ENCODE peak calls at places on chromosomes 4 and X, in ten cellular contexts. V, P, O, A, M, D, J, R, T and K are unnamed samples.

GRCh38 chrX:70264784-70265183 is 3.4 kb upstream of the ARR3 start:
- DNase-seq in V (no peak), J (no peak), M (no peak), A (no peak), P (no peak), R (no peak), T (no peak), D (no peak), O (no peak), K (no peak)

GRCh38 chr4:147340547-147341225 is 140.2 kb upstream of the EDNRA start:
- DNase-seq in P (no peak), T (peak), A (no peak), O (no peak), M (no peak), R (no peak), J (peak), D (no peak), V (no peak), K (no peak)

GRCh38 chr4:155796031-155796430 is 37.2 kb downstream of the GUCY1B1 start:
- DNase-seq in M (no peak), D (no peak), T (no peak), P (peak), R (peak), J (peak), V (no peak), A (no peak), O (no peak), K (no peak)

GRCh38 chr4:103075435-103075893 is 1.1 kb downstream of the SLC9B2 start:
- DNase-seq in V (no peak), R (no peak), O (no peak), J (peak), M (no peak), D (no peak), T (no peak), P (peak), A (no peak), K (no peak)

GRCh38 chr4:15963001-15963451 is at the start of gene FGFBP2:
- DNase-seq in O (no peak), V (no peak), J (peak), M (peak), P (peak), T (no peak), A (peak), D (no peak), R (peak), K (no peak)

GRCh38 chrX:78708171-78708570 is 39.3 kb upstream of the LPAR4 start:
- DNase-seq in R (peak), J (peak), D (no peak), M (no peak), P (peak), V (no peak), O (no peak), T (peak), A (peak), K (no peak)

GRCh38 chr4:176320976-176321361 is 1.2 kb downstream of the SPCS3 start:
- DNase-seq in O (no peak), D (no peak), P (no peak), A (no peak), M (no peak), J (no peak), T (no peak), R (no peak), V (no peak), K (no peak)

GRCh38 chrX:5449323-5449722 is 779.3 kb downstream of the NLGN4X start:
- DNase-seq in A (no peak), V (no peak), D (no peak), T (no peak), J (no peak), P (no peak), R (no peak), O (no peak), M (no peak), K (no peak)

GRCh38 chr4:31104033-31104432 is 383.9 kb downstream of the PCDH7 start:
- DNase-seq in O (no peak), R (no peak), M (no peak), A (no peak), J (no peak), T (no peak), P (no peak), D (no peak), V (no peak), K (no peak)

GRCh38 chr4:145984563-145984962 is 45.9 kb upstream of the ZNF827 start:
- DNase-seq in M (no peak), A (no peak), D (no peak), J (no peak), V (no peak), O (no peak), R (no peak), P (no peak), T (no peak), K (no peak)

GRCh38 chrX:153623310-153624029 is 23.5 kb upstream of the DUSP9 start:
- DNase-seq in D (no peak), V (peak), R (no peak), P (no peak), O (no peak), T (no peak), M (no peak), J (no peak), A (no peak), K (no peak)

GRCh38 chrX:71671043-71671829 is 3.9 kb downstream of the LOC101059915 start:
- DNase-seq in D (no peak), A (no peak), J (peak), T (no peak), V (no peak), M (no peak), R (no peak), P (peak), O (peak), K (no peak)

GRCh38 chr4:145531193-145531592 is 49.5 kb downstream of the SMAD1 start:
- DNase-seq in M (no peak), A (no peak), D (no peak), P (no peak), T (no peak), V (peak), O (no peak), R (no peak), J (peak), K (no peak)

GRCh38 chr4:25953740-25954139 is 39.7 kb downstream of the SMIM20 start:
- DNase-seq in R (no peak), A (no peak), J (no peak), D (no peak), M (no peak), O (no peak), V (no peak), P (peak), T (no peak), K (no peak)

GRCh38 chrX:55488268-55488558 is 1.4 kb downstream of the USP51 start:
- DNase-seq in O (no peak), T (no peak), A (no peak), M (no peak), V (no peak), D (no peak), J (peak), R (no peak), P (no peak), K (no peak)

GRCh38 chr4:107856901-107857300 is 32.2 kb downstream of the SGMS2 start:
- DNase-seq in M (no peak), P (no peak), J (no peak), A (no peak), O (no peak), V (no peak), T (no peak), D (no peak), R (no peak), K (no peak)

GRCh38 chr4:2365913-2366210 is 52.6 kb downstream of the ZFYVE28 start:
- DNase-seq in R (no peak), D (no peak), O (peak), V (no peak), T (no peak), M (no peak), J (no peak), P (no peak), A (no peak), K (no peak)

GRCh38 chrX:115988825-115989224 is 181.7 kb upstream of the AGTR2 start:
- DNase-seq in D (no peak), R (no peak), T (no peak), J (peak), V (no peak), O (no peak), P (no peak), A (no peak), M (no peak), K (no peak)

GRCh38 chrX:82541822-82542221 is 966.3 kb upstream of the POU3F4 start:
- DNase-seq in D (no peak), A (no peak), V (no peak), R (no peak), M (no peak), O (no peak), J (no peak), P (no peak), T (no peak), K (no peak)

GRCh38 chr4:140637836-140638235 is 69.1 kb upstream of the UCP1 start:
- DNase-seq in D (no peak), M (no peak), J (peak), V (no peak), O (no peak), A (no peak), P (peak), T (no peak), R (peak), K (no peak)

GRCh38 chr4:53928825-53929224 is 135.6 kb downstream of the CHIC2 start:
- DNase-seq in O (no peak), V (no peak), R (no peak), P (no peak), T (no peak), M (no peak), J (no peak), A (no peak), D (no peak), K (no peak)

GRCh38 chr4:105988671-105989070 is 93.4 kb downstream of the NPNT start:
- DNase-seq in O (no peak), D (no peak), A (no peak), J (no peak), R (no peak), P (no peak), M (no peak), V (no peak), T (no peak), K (no peak)

GRCh38 chr4:19473569-19473968 is 778.1 kb upstream of the SLIT2 start:
- DNase-seq in V (no peak), A (no peak), O (no peak), R (no peak), P (no peak), T (no peak), M (no peak), D (no peak), J (no peak), K (no peak)

GRCh38 chr4:46390353-46391058 is 578 bp upstream of the GABRA2 start:
- DNase-seq in D (no peak), T (no peak), A (no peak), R (no peak), P (no peak), M (no peak), O (no peak), J (no peak), V (no peak), K (no peak)

GRCh38 chrX:108090474-108091265 is 672 bp downstream of the PSMD10 start:
- DNase-seq in T (no peak), A (no peak), J (peak), O (no peak), D (no peak), V (no peak), P (peak), R (peak), M (no peak), K (no peak)

GRCh38 chrX:140712413-140713173 is 3.0 kb downstream of the LINC00632 start:
- DNase-seq in J (peak), A (no peak), V (peak), R (peak), D (no peak), M (no peak), P (peak), T (peak), O (peak), K (no peak)

GRCh38 chr4:101126044-101126443 is 221.3 kb downstream of the PPP3CA start:
- DNase-seq in O (no peak), V (no peak), J (no peak), T (no peak), A (no peak), P (no peak), M (no peak), D (no peak), R (no peak), K (no peak)

GRCh38 chrX:12999422-12999821 is 24.5 kb downstream of the TMSB4X start:
- DNase-seq in O (no peak), R (no peak), A (no peak), T (no peak), P (no peak), V (no peak), D (no peak), M (no peak), J (peak), K (no peak)

GRCh38 chr4:2364654-2365053 is 53.8 kb downstream of the ZFYVE28 start:
- DNase-seq in T (no peak), V (peak), A (no peak), O (peak), J (no peak), D (no peak), M (peak), R (peak), P (peak), K (no peak)